ENCODE peak calls at places on chromosomes 16 and 17, in six cellular contexts. One of them, this sample, is unnamed.

GRCh38 chr16:72406390-72406789 is 234.4 kb upstream of the PMFBP1 start:
- DNase-seq in SJSA1: no peak
- DNase-seq in astrocyte of the cerebellum: no peak
- DNase-seq in CD4-positive, alpha-beta memory T cell: no peak
- DNase-seq in stimulated activated CD4-positive, alpha-beta T cell treated with anti-CD3 and anti-CD28 coated beads, TNF-alpha, amount 100 ng/mL, for 48 hours: no peak
- DNase-seq in NCI-H146: no peak
- DNase-seq in this sample: no peak

GRCh38 chr17:49459401-49459984 is 35.6 kb upstream of the NGFR start:
- DNase-seq in NCI-H146: no peak
- DNase-seq in SJSA1: no peak
- DNase-seq in stimulated activated CD4-positive, alpha-beta T cell treated with anti-CD3 and anti-CD28 coated beads, TNF-alpha, amount 100 ng/mL, for 48 hours: no peak
- DNase-seq in CD4-positive, alpha-beta memory T cell: no peak
- DNase-seq in astrocyte of the cerebellum: no peak
- DNase-seq in this sample: no peak

GRCh38 chr16:69311533-69312388 is 611 bp downstream of the VPS4A start:
- DNase-seq in astrocyte of the cerebellum: no peak
- DNase-seq in stimulated activated CD4-positive, alpha-beta T cell treated with anti-CD3 and anti-CD28 coated beads, TNF-alpha, amount 100 ng/mL, for 48 hours: no peak
- DNase-seq in NCI-H146: no peak
- DNase-seq in CD4-positive, alpha-beta memory T cell: no peak
- DNase-seq in SJSA1: no peak
- DNase-seq in this sample: peak; percentile 56

GRCh38 chr16:65509172-65509571 is 387.3 kb upstream of the CDH11 start:
- DNase-seq in astrocyte of the cerebellum: no peak
- DNase-seq in CD4-positive, alpha-beta memory T cell: no peak
- DNase-seq in NCI-H146: no peak
- DNase-seq in stimulated activated CD4-positive, alpha-beta T cell treated with anti-CD3 and anti-CD28 coated beads, TNF-alpha, amount 100 ng/mL, for 48 hours: no peak
- DNase-seq in SJSA1: no peak
- DNase-seq in this sample: no peak

GRCh38 chr17:1455291-1455747 is 713 bp downstream of the CRK start:
- DNase-seq in astrocyte of the cerebellum: no peak
- DNase-seq in stimulated activated CD4-positive, alpha-beta T cell treated with anti-CD3 and anti-CD28 coated beads, TNF-alpha, amount 100 ng/mL, for 48 hours: no peak
- DNase-seq in SJSA1: peak; percentile 80
- DNase-seq in NCI-H146: peak; percentile 67
- DNase-seq in CD4-positive, alpha-beta memory T cell: peak; percentile 18
- DNase-seq in this sample: peak; percentile 87

GRCh38 chr16:30697264-30698138 is 1.5 kb upstream of the SRCAP start:
- DNase-seq in NCI-H146: peak; percentile 98
- DNase-seq in SJSA1: no peak
- DNase-seq in CD4-positive, alpha-beta memory T cell: no peak
- DNase-seq in stimulated activated CD4-positive, alpha-beta T cell treated with anti-CD3 and anti-CD28 coated beads, TNF-alpha, amount 100 ng/mL, for 48 hours: no peak
- DNase-seq in astrocyte of the cerebellum: no peak
- DNase-seq in this sample: peak; percentile 97

GRCh38 chr17:18246880-18247612 is 11.5 kb downstream of the FLII start:
- DNase-seq in NCI-H146: peak; percentile 51
- DNase-seq in astrocyte of the cerebellum: no peak
- DNase-seq in SJSA1: peak; percentile 59
- DNase-seq in stimulated activated CD4-positive, alpha-beta T cell treated with anti-CD3 and anti-CD28 coated beads, TNF-alpha, amount 100 ng/mL, for 48 hours: no peak
- DNase-seq in CD4-positive, alpha-beta memory T cell: peak; percentile 17
- DNase-seq in this sample: peak; percentile 77

GRCh38 chr17:64090144-64090543 is 39.8 kb downstream of the ERN1 start:
- DNase-seq in stimulated activated CD4-positive, alpha-beta T cell treated with anti-CD3 and anti-CD28 coated beads, TNF-alpha, amount 100 ng/mL, for 48 hours: no peak
- DNase-seq in NCI-H146: no peak
- DNase-seq in SJSA1: no peak
- DNase-seq in astrocyte of the cerebellum: no peak
- DNase-seq in CD4-positive, alpha-beta memory T cell: no peak
- DNase-seq in this sample: no peak

GRCh38 chr16:85626191-85626951 is 13.2 kb downstream of the GSE1 start:
- DNase-seq in NCI-H146: peak; percentile 97
- DNase-seq in CD4-positive, alpha-beta memory T cell: no peak
- DNase-seq in stimulated activated CD4-positive, alpha-beta T cell treated with anti-CD3 and anti-CD28 coated beads, TNF-alpha, amount 100 ng/mL, for 48 hours: no peak
- DNase-seq in astrocyte of the cerebellum: no peak
- DNase-seq in SJSA1: no peak
- DNase-seq in this sample: no peak

GRCh38 chr17:2455956-2456355 is 55.1 kb upstream of the MNT start:
- DNase-seq in stimulated activated CD4-positive, alpha-beta T cell treated with anti-CD3 and anti-CD28 coated beads, TNF-alpha, amount 100 ng/mL, for 48 hours: no peak
- DNase-seq in SJSA1: no peak
- DNase-seq in CD4-positive, alpha-beta memory T cell: no peak
- DNase-seq in NCI-H146: no peak
- DNase-seq in astrocyte of the cerebellum: no peak
- DNase-seq in this sample: no peak

GRCh38 chr16:4053663-4054479 is 62.4 kb downstream of the ADCY9 start:
- DNase-seq in NCI-H146: no peak
- DNase-seq in stimulated activated CD4-positive, alpha-beta T cell treated with anti-CD3 and anti-CD28 coated beads, TNF-alpha, amount 100 ng/mL, for 48 hours: no peak
- DNase-seq in CD4-positive, alpha-beta memory T cell: no peak
- DNase-seq in astrocyte of the cerebellum: peak; percentile 16
- DNase-seq in SJSA1: peak; percentile 83
- DNase-seq in this sample: peak; percentile 59

This sample was measured in ELR.